ENCODE peak calls at places on chromosomes 11 and 22, in five cellular contexts. One of them, this sample, is unnamed.

GRCh38 chr11:79422866-79423265 is 18.0 kb downstream of the TENM4 start:
- DNase-seq in A172: no peak
- DNase-seq in iPS-NIHi11: no peak
- DNase-seq in activated naive CD4-positive, alpha-beta T cell: no peak
- DNase-seq in activated T-cell treated with anti-CD3 and anti-CD28 coated beads for 24 hours: no peak
- DNase-seq in this sample: no peak

GRCh38 chr11:57649826-57650738 is at the start of gene YPEL4:
- DNase-seq in activated naive CD4-positive, alpha-beta T cell: peak
- DNase-seq in iPS-NIHi11: peak
- DNase-seq in A172: peak
- DNase-seq in activated T-cell treated with anti-CD3 and anti-CD28 coated beads for 24 hours: peak
- DNase-seq in this sample: peak

GRCh38 chr11:64101461-64101860 is 64.5 kb downstream of the MACROD1 start:
- DNase-seq in activated naive CD4-positive, alpha-beta T cell: no peak
- DNase-seq in activated T-cell treated with anti-CD3 and anti-CD28 coated beads for 24 hours: no peak
- DNase-seq in iPS-NIHi11: no peak
- DNase-seq in A172: no peak
- DNase-seq in this sample: no peak

GRCh38 chr11:2510626-2511402 is 66.0 kb downstream of the KCNQ1 start:
- DNase-seq in A172: no peak
- DNase-seq in activated naive CD4-positive, alpha-beta T cell: no peak
- DNase-seq in iPS-NIHi11: no peak
- DNase-seq in activated T-cell treated with anti-CD3 and anti-CD28 coated beads for 24 hours: no peak
- DNase-seq in this sample: peak

GRCh38 chr11:10695821-10696220 is 2.3 kb upstream of the IRAG1 start:
- DNase-seq in A172: no peak
- DNase-seq in activated naive CD4-positive, alpha-beta T cell: no peak
- DNase-seq in iPS-NIHi11: no peak
- DNase-seq in activated T-cell treated with anti-CD3 and anti-CD28 coated beads for 24 hours: no peak
- DNase-seq in this sample: no peak

GRCh38 chr11:30210357-30210756 is 20.5 kb upstream of the FSHB start:
- DNase-seq in iPS-NIHi11: no peak
- DNase-seq in activated naive CD4-positive, alpha-beta T cell: no peak
- DNase-seq in activated T-cell treated with anti-CD3 and anti-CD28 coated beads for 24 hours: no peak
- DNase-seq in A172: no peak
- DNase-seq in this sample: no peak

GRCh38 chr11:59754859-59755700 is at the start of gene STX3:
- DNase-seq in activated naive CD4-positive, alpha-beta T cell: peak
- DNase-seq in A172: peak
- DNase-seq in iPS-NIHi11: peak
- DNase-seq in activated T-cell treated with anti-CD3 and anti-CD28 coated beads for 24 hours: peak
- DNase-seq in this sample: peak

GRCh38 chr11:10309163-10310093 is 4.6 kb downstream of the ADM start:
- DNase-seq in activated T-cell treated with anti-CD3 and anti-CD28 coated beads for 24 hours: no peak
- DNase-seq in activated naive CD4-positive, alpha-beta T cell: no peak
- DNase-seq in iPS-NIHi11: no peak
- DNase-seq in A172: peak
- DNase-seq in this sample: no peak

GRCh38 chr22:40635940-40636379 is 559 bp downstream of the MRTFA start:
- DNase-seq in iPS-NIHi11: no peak
- DNase-seq in activated T-cell treated with anti-CD3 and anti-CD28 coated beads for 24 hours: no peak
- DNase-seq in A172: no peak
- DNase-seq in activated naive CD4-positive, alpha-beta T cell: no peak
- DNase-seq in this sample: no peak

GRCh38 chr11:69442807-69443137 is 38.7 kb upstream of the LINC01488 start:
- DNase-seq in iPS-NIHi11: no peak
- DNase-seq in A172: peak
- DNase-seq in activated T-cell treated with anti-CD3 and anti-CD28 coated beads for 24 hours: no peak
- DNase-seq in activated naive CD4-positive, alpha-beta T cell: no peak
- DNase-seq in this sample: no peak

GRCh38 chr11:131408011-131408640 is 37.7 kb downstream of the NTM start:
- DNase-seq in activated T-cell treated with anti-CD3 and anti-CD28 coated beads for 24 hours: no peak
- DNase-seq in iPS-NIHi11: peak
- DNase-seq in A172: peak
- DNase-seq in activated naive CD4-positive, alpha-beta T cell: no peak
- DNase-seq in this sample: peak

GRCh38 chr11:10927533-10927932 is 69.7 kb upstream of the ZBED5 start:
- DNase-seq in activated T-cell treated with anti-CD3 and anti-CD28 coated beads for 24 hours: no peak
- DNase-seq in A172: no peak
- DNase-seq in activated naive CD4-positive, alpha-beta T cell: no peak
- DNase-seq in iPS-NIHi11: no peak
- DNase-seq in this sample: no peak

GRCh38 chr22:36913431-36914382 is at the start of gene CSF2RB:
- DNase-seq in A172: no peak
- DNase-seq in activated T-cell treated with anti-CD3 and anti-CD28 coated beads for 24 hours: no peak
- DNase-seq in iPS-NIHi11: no peak
- DNase-seq in activated naive CD4-positive, alpha-beta T cell: no peak
- DNase-seq in this sample: no peak

GRCh38 chr11:117868815-117869642 is 7.4 kb downstream of the FXYD6 start:
- DNase-seq in activated T-cell treated with anti-CD3 and anti-CD28 coated beads for 24 hours: no peak
- DNase-seq in A172: no peak
- DNase-seq in activated naive CD4-positive, alpha-beta T cell: no peak
- DNase-seq in iPS-NIHi11: no peak
- DNase-seq in this sample: no peak

GRCh38 chr11:128210148-128210940 is 377.0 kb downstream of the ETS1 start:
- DNase-seq in activated naive CD4-positive, alpha-beta T cell: no peak
- DNase-seq in activated T-cell treated with anti-CD3 and anti-CD28 coated beads for 24 hours: no peak
- DNase-seq in iPS-NIHi11: peak
- DNase-seq in A172: peak
- DNase-seq in this sample: no peak